ENCODE peak calls at places on chromosomes 5 and 9, in six cellular contexts. V is H9, F is IMR-90, P is trophoblast cell, N is H1, Y is mesenchymal stem cell. X is an unnamed sample.

GRCh38 chr5:115850771-115851416 is 9.2 kb downstream of the AP3S1 start:
- DNase-seq in N (no peak), F (peak), P (no peak), V (no peak), Y (peak), X (no peak)

GRCh38 chr5:107676702-107677101 is 6.0 kb upstream of the EFNA5 start:
- DNase-seq in P (no peak), F (peak), Y (no peak), V (no peak), N (no peak), X (no peak)

GRCh38 chr5:108650997-108651396 is 96.7 kb upstream of the FER start:
- DNase-seq in V (no peak), F (peak), N (no peak), P (no peak), Y (no peak), X (no peak)

GRCh38 chr5:142316051-142316450 is 8.8 kb downstream of the SPRY4 start:
- DNase-seq in P (no peak), N (no peak), Y (peak), F (peak), V (no peak), X (no peak)

GRCh38 chr5:123036391-123037103 is at the start of gene PPIC:
- DNase-seq in N (peak), F (peak), V (peak), Y (peak), P (peak), X (peak)

GRCh38 chr9:76135902-76136301 is 245.4 kb downstream of the PCSK5 start:
- DNase-seq in Y (no peak), V (no peak), F (no peak), P (no peak), N (no peak), X (no peak)

GRCh38 chr9:9229269-9229668 is 1383.5 kb downstream of the PTPRD start:
- DNase-seq in F (no peak), V (no peak), N (no peak), P (no peak), Y (peak), X (no peak)

GRCh38 chr9:3541206-3541605 is 15.4 kb upstream of the RFX3 start:
- DNase-seq in N (no peak), P (no peak), Y (no peak), V (no peak), F (no peak), X (no peak)

GRCh38 chr9:131738838-131739191 is 1.1 kb downstream of the RAPGEF1 start:
- DNase-seq in Y (no peak), V (peak), F (no peak), P (no peak), N (peak), X (no peak)

GRCh38 chr9:137486141-137486490 is 27.0 kb upstream of the NSMF start:
- DNase-seq in Y (no peak), F (no peak), N (no peak), P (no peak), V (no peak), X (no peak)

GRCh38 chr5:119359737-119360413 is 4.1 kb downstream of the TNFAIP8 start:
- DNase-seq in Y (no peak), F (no peak), P (no peak), V (no peak), N (no peak), X (no peak)

GRCh38 chr9:135128035-135128670 is 40.7 kb downstream of the OLFM1 start:
- DNase-seq in V (no peak), P (no peak), Y (no peak), N (no peak), F (no peak), X (peak)

DNA sequence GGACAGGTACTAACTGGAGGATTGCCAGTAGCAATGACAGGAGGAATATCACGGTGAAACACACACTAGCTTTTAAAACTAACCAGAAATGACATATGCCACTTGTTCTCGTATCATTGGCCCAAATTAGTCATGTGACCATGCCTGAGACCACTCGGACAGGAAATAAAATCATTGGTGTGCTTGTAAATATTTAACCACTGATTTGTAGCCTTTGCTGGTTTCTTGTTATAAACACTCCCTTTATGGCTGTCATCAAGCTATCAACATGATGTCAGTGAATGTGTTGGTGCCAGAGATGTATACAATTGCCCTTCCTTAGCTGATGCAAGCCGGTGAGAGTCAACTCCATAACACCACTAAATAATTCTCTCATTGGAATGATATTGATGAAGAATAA is 123.7 kb upstream of the ANKH start:
- DNase-seq in V (no peak), P (no peak), Y (peak), F (peak), N (no peak), X (no peak)
- H3K14ac ChIP-seq in V (no peak), P (no peak), Y (no peak), F (no peak), N (no peak), X (no peak)

DNA sequence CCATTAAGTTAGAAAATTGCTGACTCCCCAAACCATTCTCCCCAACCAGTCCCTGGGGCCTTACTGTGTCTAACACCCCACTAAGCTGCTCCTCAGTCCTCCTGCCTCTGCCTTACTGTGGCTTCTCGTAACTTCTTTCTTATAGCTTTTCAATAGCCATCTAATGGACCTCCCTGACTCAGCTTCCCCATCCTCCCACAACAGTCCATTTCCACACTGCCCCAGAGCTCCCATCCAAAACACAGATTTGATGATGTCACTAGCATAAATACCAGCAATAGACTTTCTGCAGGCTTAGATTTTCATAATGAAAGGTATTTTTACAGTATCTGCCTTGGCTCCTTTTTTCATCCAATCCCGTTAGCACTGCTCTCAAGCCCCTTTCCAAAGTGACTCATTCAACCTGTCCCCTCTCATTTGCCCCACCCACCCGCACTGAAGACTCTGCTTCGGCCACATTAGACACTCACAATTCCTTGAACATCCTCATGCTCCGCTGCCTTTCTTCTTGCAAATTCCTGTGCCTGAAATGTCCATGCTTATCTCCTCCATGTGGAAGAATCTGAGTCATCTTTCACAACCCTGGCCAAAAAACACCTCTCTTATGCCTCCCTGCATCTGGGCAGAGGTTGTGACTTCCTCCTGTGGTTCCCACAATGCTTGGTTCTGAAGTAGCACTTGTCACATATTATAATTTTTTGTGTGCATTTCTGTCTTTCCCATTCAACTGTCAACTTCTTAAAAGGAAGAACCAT is 238.8 kb downstream of the ENC1 start:
- DNase-seq in N (no peak), P (peak), V (no peak), F (peak), Y (no peak), X (no peak)
- H2AK5ac ChIP-seq in N (no peak), P (peak), V (no peak), F (no peak), Y (no peak), X (no peak)

GRCh38 chr5:94983861-94984535 is 300.9 kb downstream of the MCTP1 start:
- DNase-seq in N (no peak), P (no peak), V (no peak), Y (peak), F (peak), X (no peak)
- H3K14ac ChIP-seq in N (no peak), P (no peak), V (no peak), Y (no peak), F (no peak), X (no peak)

GRCh38 chr5:139644001-139644456 is 4.1 kb upstream of the CXXC5 start:
- DNase-seq in V (no peak), F (no peak), N (no peak), Y (no peak), P (no peak), X (no peak)
- H2AK5ac ChIP-seq in V (no peak), F (no peak), N (no peak), Y (peak), P (peak), X (no peak)

DNA sequence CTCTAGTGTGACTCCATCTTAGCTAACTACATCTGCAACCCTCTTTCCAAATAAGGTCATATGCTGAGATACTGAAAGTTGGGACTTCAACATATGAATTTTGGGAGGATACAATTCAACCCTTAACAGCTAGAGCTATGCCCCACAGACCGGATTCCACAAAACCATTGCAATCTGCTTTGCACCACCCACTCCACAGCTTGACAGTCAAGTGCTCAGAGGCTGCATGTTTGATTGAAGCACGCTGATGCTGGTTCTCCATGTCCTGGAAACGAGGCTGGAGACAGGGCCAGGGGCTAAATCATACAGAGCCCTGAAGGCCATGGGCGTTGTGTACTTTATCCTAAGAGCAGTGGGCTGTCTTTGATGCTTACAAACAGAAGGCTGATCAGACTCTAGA is 122.8 kb downstream of the MTX3 start:
- DNase-seq in V (no peak), N (no peak), P (no peak), F (no peak), Y (no peak), X (no peak)
- H3K14ac ChIP-seq in V (no peak), N (no peak), P (no peak), F (no peak), Y (peak), X (no peak)

GRCh38 chr5:150154618-150155134 is 969 bp downstream of the PDGFRB start:
- DNase-seq in P (no peak), V (no peak), N (no peak), Y (no peak), F (no peak), X (no peak)

GRCh38 chr5:150155258-150156032 is at the start of gene PDGFRB:
- DNase-seq in F (peak), P (no peak), Y (peak), V (peak), N (peak), X (peak)

GRCh38 chr5:150153483-150153882 is 2.2 kb downstream of the PDGFRB start:
- DNase-seq in N (no peak), Y (no peak), P (no peak), F (peak), V (no peak), X (no peak)

GRCh38 chr5:150153957-150154617 is 1.6 kb downstream of the PDGFRB start:
- DNase-seq in N (peak), V (no peak), Y (peak), P (peak), F (peak), X (no peak)

GRCh38 chr5:150152636-150153462 is 2.8 kb downstream of the PDGFRB start:
- DNase-seq in P (no peak), N (no peak), V (no peak), F (peak), Y (peak), X (no peak)
- H2AK5ac ChIP-seq in P (peak), N (peak), V (no peak), F (peak), Y (no peak), X (peak)

DNA sequence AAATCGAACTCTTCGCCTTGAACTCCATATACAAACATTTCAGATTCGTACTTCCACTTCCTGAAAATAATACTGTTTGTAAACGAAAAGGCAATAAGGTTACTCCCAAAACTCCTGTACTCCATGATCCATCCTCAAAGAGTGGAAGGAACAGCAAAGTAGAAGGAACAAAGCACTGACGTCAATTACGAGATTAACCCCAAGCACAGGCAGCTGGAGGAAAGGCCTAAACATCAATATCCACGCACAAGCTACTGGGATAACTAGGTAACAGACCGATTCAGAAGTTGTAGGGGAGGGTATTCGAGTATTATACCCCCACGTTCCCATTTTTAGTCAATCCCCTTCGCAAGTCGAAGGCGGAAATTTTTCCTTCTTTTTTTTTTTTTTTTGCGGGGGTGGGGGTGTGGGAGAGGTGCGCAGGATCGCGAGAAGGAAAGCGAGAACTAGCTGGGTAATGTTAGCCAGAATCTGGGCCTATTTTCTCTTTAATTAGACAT is 955 bp downstream of the AFF4 start:
- DNase-seq in Y (peak), N (no peak), F (peak), P (no peak), V (no peak), X (peak)
- H3K14ac ChIP-seq in Y (peak), N (peak), F (peak), P (no peak), V (peak), X (no peak)

GRCh38 chr9:125700791-125701190 is 6.2 kb downstream of the MAPKAP1 start:
- DNase-seq in F (peak), P (no peak), N (no peak), Y (no peak), V (peak), X (no peak)

GRCh38 chr9:125701351-125701750 is 5.7 kb downstream of the MAPKAP1 start:
- DNase-seq in P (no peak), Y (peak), F (peak), N (no peak), V (peak), X (no peak)

GRCh38 chr9:125706661-125707539 is at the start of gene MAPKAP1:
- DNase-seq in P (peak), N (peak), V (peak), F (peak), Y (peak), X (peak)

GRCh38 chr9:125703662-125704061 is 3.3 kb downstream of the MAPKAP1 start:
- DNase-seq in Y (no peak), P (no peak), V (no peak), F (no peak), N (no peak), X (no peak)

GRCh38 chr9:125705893-125706292 is 1.1 kb downstream of the MAPKAP1 start:
- DNase-seq in N (no peak), Y (no peak), F (no peak), V (no peak), P (no peak), X (no peak)
- H2AK5ac ChIP-seq in N (no peak), Y (peak), F (no peak), V (no peak), P (no peak), X (no peak)

DNA sequence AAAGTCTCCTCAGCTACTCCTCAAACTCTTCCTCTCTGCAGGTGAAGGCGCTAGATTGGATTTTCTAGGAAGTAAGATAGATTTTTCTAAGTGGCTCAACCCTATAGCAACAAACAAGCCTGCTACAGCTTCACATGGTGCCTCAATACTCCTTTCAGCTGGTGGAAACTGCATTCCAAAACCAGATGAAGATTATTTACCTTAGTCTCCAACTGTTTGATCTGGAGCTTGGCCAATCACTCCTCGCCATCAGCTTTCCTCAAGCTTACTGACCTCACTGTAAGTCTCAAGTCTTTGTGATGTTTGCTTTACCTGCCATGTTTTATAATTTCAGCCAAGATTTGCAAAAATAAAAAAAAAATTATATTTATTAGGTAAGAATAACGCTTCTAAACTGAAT is 622.4 kb downstream of the CHSY3 start:
- DNase-seq in V (no peak), N (no peak), P (no peak), Y (no peak), F (no peak), X (no peak)
- H3K14ac ChIP-seq in V (no peak), N (no peak), P (no peak), Y (no peak), F (no peak), X (no peak)

X was measured in neuronal stem cell.